ENCODE peak calls at places on chromosome 13, in ten cellular contexts. D is BE2C, E is AG09319, Q is endothelial cell, F is fibroblast of mammary gland, W is heart right ventricle, R is Caco-2, G is BJ, B is ovary, A is MCF 10A. N is an unnamed sample.

GRCh38 chr13:98626298-98626940 is 49.5 kb upstream of the STK24 start:
- DNase-seq in G (no peak), E (no peak), Q (no peak), A (peak; percentile 9), D (no peak), F (peak; percentile 26), B (no peak), R (no peak), W (no peak), N (no peak)

GRCh38 chr13:79451500-79451962 is 29.4 kb upstream of the NDFIP2 start:
- DNase-seq in R (no peak), A (peak; percentile 79), W (no peak), Q (no peak), B (no peak), D (peak; percentile 54), E (peak; percentile 61), F (peak; percentile 96), G (peak; percentile 83), N (no peak)

GRCh38 chr13:38921081-38921480 is 69.5 kb downstream of the STOML3 start:
- DNase-seq in F (no peak), R (no peak), Q (no peak), A (no peak), G (no peak), W (no peak), E (no peak), D (no peak), B (no peak), N (no peak)

GRCh38 chr13:59531571-59532091 is 632.1 kb downstream of the DIAPH3 start:
- DNase-seq in A (peak; percentile 87), Q (peak; percentile 67), R (no peak), F (peak; percentile 45), W (peak; percentile 92), D (peak; percentile 77), G (no peak), E (peak; percentile 44), B (peak; percentile 17), N (no peak)

GRCh38 chr13:36454962-36455361 is 22.7 kb downstream of the CCNA1 start:
- DNase-seq in A (no peak), E (no peak), Q (no peak), G (no peak), B (no peak), D (no peak), W (no peak), R (no peak), F (no peak), N (no peak)

GRCh38 chr13:20033486-20033885 is 75.0 kb downstream of the ZMYM2 start:
- DNase-seq in F (no peak), Q (no peak), R (no peak), A (no peak), D (no peak), G (no peak), W (no peak), E (no peak), B (no peak), N (no peak)

GRCh38 chr13:110882972-110883371 is 31.9 kb downstream of the ANKRD10 start:
- DNase-seq in Q (no peak), W (no peak), D (no peak), B (no peak), R (no peak), F (peak; percentile 50), G (no peak), A (no peak), E (no peak), N (no peak)

GRCh38 chr13:110519506-110519905 is 42.0 kb downstream of the RAB20 start:
- DNase-seq in R (no peak), D (no peak), A (no peak), G (no peak), Q (no peak), F (no peak), W (no peak), B (no peak), E (no peak), N (no peak)

GRCh38 chr13:34207334-34207733 is 389.4 kb downstream of the RFC3 start:
- DNase-seq in D (no peak), R (peak; percentile 49), W (peak; percentile 30), F (peak; percentile 82), G (peak; percentile 61), B (no peak), E (no peak), Q (no peak), A (peak; percentile 33), N (no peak)

GRCh38 chr13:84230568-84230967 is 348.3 kb upstream of the SLITRK1 start:
- DNase-seq in R (no peak), Q (no peak), D (no peak), W (no peak), F (no peak), A (no peak), E (no peak), G (no peak), B (no peak), N (no peak)

GRCh38 chr13:43472980-43473379 is 313.8 kb downstream of the ENOX1 start:
- DNase-seq in W (no peak), B (no peak), Q (no peak), F (no peak), E (no peak), R (no peak), D (no peak), A (no peak), G (no peak), N (no peak)

GRCh38 chr13:98853791-98854191 is 101.3 kb upstream of the SLC15A1 start:
- DNase-seq in B (no peak), F (peak; percentile 75), A (peak; percentile 5), W (no peak), G (peak; percentile 43), R (no peak), E (peak; percentile 40), Q (no peak), D (no peak), N (no peak)

GRCh38 chr13:110397445-110397844 is 90.4 kb downstream of the COL4A2 start:
- DNase-seq in D (no peak), R (no peak), G (no peak), A (peak; percentile 61), B (peak; percentile 42), E (no peak), F (peak; percentile 93), Q (no peak), W (peak; percentile 33), N (no peak)

GRCh38 chr13:30224732-30225131 is 82.6 kb downstream of the KATNAL1 start:
- DNase-seq in Q (no peak), E (no peak), F (peak; percentile 44), R (no peak), W (no peak), A (peak; percentile 67), B (no peak), G (no peak), D (no peak), N (no peak)

DNA sequence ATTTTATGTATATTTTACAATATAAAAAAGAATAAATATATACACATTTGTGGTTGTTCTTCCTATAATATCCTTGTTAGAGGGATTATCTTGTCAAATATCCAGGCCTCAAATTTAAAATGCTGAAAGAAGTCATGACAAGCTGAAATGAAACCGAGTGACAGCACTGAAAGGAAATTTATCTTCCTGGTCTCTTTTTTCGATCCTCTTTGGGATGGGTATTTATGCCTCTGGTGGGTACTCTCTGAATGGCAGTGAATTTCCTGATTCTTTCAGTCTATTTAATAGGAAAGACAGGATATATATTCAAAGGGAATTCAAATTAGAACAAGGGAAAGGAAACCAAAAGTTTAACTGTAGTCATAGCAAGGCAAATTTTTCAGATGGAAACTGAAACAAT is 98.0 kb downstream of the DLEU7 start:
- DNase-seq in Q (no peak), E (no peak), W (no peak), B (no peak), F (no peak), D (no peak), R (no peak), G (no peak), A (no peak), N (no peak)
- TF ChIP-seq CTCF in Q (peak; percentile 32), E (no peak), W (no peak), B (no peak), F (no peak), D (peak; percentile 18), R (no peak), G (no peak), A (no peak), N (no peak)

DNA sequence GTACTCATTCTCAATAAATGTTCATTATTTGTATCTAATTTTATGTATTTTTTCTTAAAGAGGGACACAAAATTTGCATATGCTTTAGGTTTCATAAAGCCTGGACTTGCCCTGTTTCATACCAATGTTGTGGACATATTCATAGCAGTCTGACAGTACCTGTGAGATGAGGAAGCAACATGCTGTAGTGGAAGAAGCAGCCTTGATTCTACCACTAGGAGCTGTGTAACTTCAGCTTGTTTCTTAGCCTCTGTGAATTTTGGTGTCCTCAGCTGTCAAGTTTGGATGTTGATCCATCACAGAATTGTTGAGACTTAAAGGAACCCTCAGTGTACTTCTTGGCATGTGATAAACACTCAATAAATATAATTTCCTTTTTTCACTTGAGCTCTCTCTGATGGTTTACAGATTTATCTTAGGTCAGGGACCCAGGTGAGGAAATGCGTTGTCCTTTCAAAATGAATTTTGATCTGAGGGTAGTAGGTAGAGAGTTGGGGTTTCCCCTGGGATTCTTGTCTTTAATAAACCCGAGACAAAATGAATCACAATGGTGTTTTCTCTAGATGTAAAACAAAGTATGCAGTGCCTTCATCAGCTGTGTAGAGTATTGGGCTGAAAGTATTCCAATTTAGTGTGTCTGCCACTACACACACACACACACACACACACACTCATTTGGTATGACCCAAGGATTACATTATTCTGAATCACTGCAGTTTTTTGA is 152.1 kb downstream of the KCNRG start:
- DNase-seq in A (no peak), R (no peak), G (no peak), F (no peak), Q (no peak), W (no peak), B (no peak), E (no peak), D (no peak), N (no peak)
- TF ChIP-seq CTCF in A (no peak), R (no peak), G (no peak), F (no peak), Q (no peak), W (no peak), B (no peak), E (no peak), D (no peak), N (no peak)

DNA sequence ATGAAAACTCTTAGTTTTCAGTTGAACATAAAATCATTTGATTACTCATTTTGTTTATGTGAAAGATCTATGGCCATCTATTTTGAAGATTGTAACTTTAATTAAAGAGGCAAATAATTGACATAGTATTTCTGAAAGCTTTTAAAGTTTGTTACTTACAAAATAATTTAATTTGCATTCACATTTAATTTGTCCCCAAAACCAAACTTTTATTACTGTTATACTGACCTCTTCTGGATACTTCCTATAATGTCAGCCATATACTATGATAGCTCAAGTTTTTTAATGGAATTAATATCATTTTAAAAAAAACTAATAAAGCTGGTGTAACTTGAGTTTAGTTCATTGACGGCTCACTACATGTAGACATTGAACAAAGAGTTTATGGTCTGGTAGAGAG is 4.9 kb upstream of the SGCG start:
- DNase-seq in F (no peak), D (no peak), G (no peak), A (no peak), W (no peak), B (no peak), R (no peak), Q (no peak), E (no peak), N (no peak)
- TF ChIP-seq CTCF in F (peak; percentile 44), D (no peak), G (peak; percentile 42), A (peak; percentile 32), W (no peak), B (no peak), R (peak; percentile 18), Q (peak; percentile 53), E (peak; percentile 40), N (peak; percentile 40)

GRCh38 chr13:69580255-69580654 is 527.4 kb upstream of the ATXN8OS start:
- DNase-seq in Q (no peak), G (no peak), B (no peak), F (no peak), E (no peak), R (no peak), A (no peak), W (no peak), D (no peak), N (no peak)

GRCh38 chr13:69579351-69579750 is 528.3 kb upstream of the ATXN8OS start:
- DNase-seq in G (no peak), F (no peak), W (no peak), R (no peak), B (no peak), Q (no peak), D (no peak), A (no peak), E (no peak), N (no peak)
- TF ChIP-seq CTCF in G (no peak), F (no peak), W (no peak), R (peak; percentile 8), B (no peak), Q (no peak), D (peak; percentile 56), A (no peak), E (no peak), N (no peak)